ENCODE peak calls at places on chromosomes 16 and 17, in six cellular contexts. V is esophagus squamous epithelium, C is Peyer's patch, T is GM23338, R is AG04450, P is cardiac muscle cell. H is an unnamed sample. For H3K27me3, the result is how much of the 10 kb centered on the place peaks cover.

GRCh38 chr16:84928679-84929420 is 82.5 kb downstream of the ZDHHC7 start:
- DNase-seq in V (no peak), C (peak), T (no peak), R (no peak), P (no peak), H (no peak)

GRCh38 chr17:74512041-74512440 is 19.2 kb downstream of the CD300LB start:
- DNase-seq in V (no peak), C (peak), T (no peak), R (no peak), P (no peak), H (no peak)

GRCh38 chr16:85169333-85170065 is 57.2 kb upstream of the CIBAR2 start:
- DNase-seq in V (no peak), C (no peak), T (no peak), R (no peak), P (peak), H (no peak)

GRCh38 chr16:89545831-89546574 is 14.5 kb upstream of the RPL13 start:
- DNase-seq in V (no peak), C (peak), T (no peak), R (no peak), P (no peak), H (no peak)

GRCh38 chr17:4004517-4005295 is 40.5 kb upstream of the ATP2A3 start:
- DNase-seq in V (no peak), C (peak), T (peak), R (no peak), P (peak), H (peak)

GRCh38 chr17:57899822-57900221 is 50.0 kb upstream of the MRPS23 start:
- DNase-seq in V (no peak), C (peak), T (no peak), R (no peak), P (no peak), H (no peak)

GRCh38 chr16:57525761-57526160 is 10.6 kb downstream of the CCDC102A start:
- DNase-seq in V (no peak), C (no peak), T (no peak), R (no peak), P (no peak), H (no peak)

GRCh38 chr17:57782051-57782490 is 37.0 kb upstream of the CCDC182 start:
- DNase-seq in V (no peak), C (no peak), T (peak), R (no peak), P (no peak), H (no peak)

GRCh38 chr17:30600830-30601494 is 123.8 kb downstream of the GOSR1 start:
- DNase-seq in V (no peak), C (peak), T (peak), R (no peak), P (peak), H (peak)

GRCh38 chr16:80993293-80993691 is 13.4 kb downstream of the CMC2 start:
- DNase-seq in V (no peak), C (no peak), T (no peak), R (peak), P (peak), H (no peak)

GRCh38 chr17:2943971-2944370 is 119.4 kb downstream of the OR1D5 start:
- DNase-seq in V (no peak), C (no peak), T (no peak), R (no peak), P (no peak), H (no peak)

GRCh38 chr16:85416267-85417109 is 196.6 kb upstream of the GSE1 start:
- DNase-seq in V (no peak), C (peak), T (peak), R (no peak), P (peak), H (peak)

GRCh38 chr16:58129097-58129936 is at the start of gene CFAP20:
- DNase-seq in V (peak), C (peak), T (peak), R (peak), P (peak), H (peak)

GRCh38 chr17:35167046-35167445 is 19.4 kb downstream of the UNC45B start:
- DNase-seq in V (no peak), C (no peak), T (no peak), R (no peak), P (no peak), H (no peak)

GRCh38 chr17:43907425-43907981 is at the start of gene MPP2:
- DNase-seq in V (no peak), C (peak), T (peak), R (peak), P (peak), H (peak)

GRCh38 chr17:1379930-1380313 is 20.1 kb downstream of the YWHAE start:
- DNase-seq in V (no peak), C (no peak), T (no peak), R (no peak), P (no peak), H (no peak)

GRCh38 chr16:392450-393027 is 4.5 kb upstream of the NME4 start:
- DNase-seq in V (no peak), C (no peak), T (no peak), R (no peak), P (no peak), H (no peak)

GRCh38 chr17:51860934-51861561 is 297.5 kb downstream of the CA10 start:
- DNase-seq in V (no peak), C (peak), T (peak), R (no peak), P (peak), H (no peak)

GRCh38 chr16:10895053-10895946 is 18.3 kb downstream of the CIITA start:
- DNase-seq in V (no peak), C (peak), T (peak), R (no peak), P (peak), H (no peak)

GRCh38 chr16:51577621-51578303 is 426.7 kb upstream of the SALL1 start:
- DNase-seq in V (no peak), C (no peak), T (peak), R (no peak), P (peak), H (no peak)

GRCh38 chr16:89847930-89848297 is 19.6 kb downstream of the SPIRE2 start:
- DNase-seq in V (no peak), C (no peak), T (no peak), R (no peak), P (no peak), H (no peak)

GRCh38 chr16:69410285-69410990 is 14.0 kb upstream of the CYB5B start:
- DNase-seq in V (no peak), C (no peak), T (no peak), R (no peak), P (no peak), H (no peak)

GRCh38 chr16:72677662-72678447 is 370.1 kb downstream of the ZFHX3 start:
- DNase-seq in V (no peak), C (no peak), T (no peak), R (peak), P (no peak), H (no peak)

GRCh38 chr17:56034120-56034757 is 119.0 kb upstream of the ANKFN1 start:
- DNase-seq in V (no peak), C (no peak), T (no peak), R (no peak), P (no peak), H (no peak)

GRCh38 chr17:78998311-78999055 is 11.1 kb downstream of the CANT1 start:
- DNase-seq in V (no peak), C (peak), T (no peak), R (no peak), P (no peak), H (no peak)

GRCh38 chr16:27154573-27155521 is 48.5 kb upstream of the KDM8 start:
- DNase-seq in V (no peak), C (peak), T (peak), R (no peak), P (peak), H (peak)

GRCh38 chr17:3033741-3034577 is 29.4 kb downstream of the OR1D5 start:
- DNase-seq in V (no peak), C (peak), T (no peak), R (no peak), P (no peak), H (no peak)

GRCh38 chr16:55480228-55480655 is 1.2 kb downstream of the MMP2 start:
- DNase-seq in V (no peak), C (peak), T (peak), R (peak), P (peak), H (no peak)

GRCh38 chr17:35630530-35631148 is 43.5 kb downstream of the AP2B1 start:
- DNase-seq in V (no peak), C (no peak), T (no peak), R (no peak), P (no peak), H (no peak)

GRCh38 chr16:30659507-30660423 is 1.5 kb downstream of the FBRS start:
- DNase-seq in V (no peak), C (peak), T (peak), R (no peak), P (no peak), H (peak)

GRCh38 chr17:83195330-83196087 is 116.1 kb downstream of the METRNL start:
- DNase-seq in V (no peak), C (peak), T (no peak), R (no peak), P (no peak), H (no peak)

GRCh38 chr17:41140360-41141132 is at the start of gene KRTAP4-6:
- DNase-seq in V (no peak), C (no peak), T (no peak), R (peak), P (no peak), H (no peak)

GRCh38 chr17:57062865-57063264 is 22.2 kb upstream of the AKAP1 start:
- DNase-seq in V (no peak), C (no peak), T (no peak), R (no peak), P (no peak), H (no peak)

GRCh38 chr16:9476744-9477143 is 385.3 kb downstream of the HAPSTR1 start:
- DNase-seq in V (no peak), C (no peak), T (no peak), R (no peak), P (no peak), H (no peak)

GRCh38 chr17:47895254-47895855 is 681 bp upstream of the SP2 start:
- DNase-seq in V (no peak), C (peak), T (no peak), R (no peak), P (no peak), H (no peak)

GRCh38 chr17:69084911-69085310 is 24.2 kb upstream of the ABCA9 start:
- DNase-seq in V (no peak), C (no peak), T (peak), R (no peak), P (peak), H (peak)

GRCh38 chr16:79146-80054 is 1.4 kb downstream of the MPG start:
- DNase-seq in V (no peak), C (no peak), T (no peak), R (no peak), P (no peak), H (no peak)

GRCh38 chr17:67831268-67831667 is 6.0 kb downstream of the BPTF start:
- DNase-seq in V (no peak), C (no peak), T (no peak), R (no peak), P (no peak), H (no peak)

GRCh38 chr17:67836205-67836987 is 11.1 kb downstream of the BPTF start:
- DNase-seq in V (no peak), C (no peak), T (no peak), R (peak), P (no peak), H (no peak)

GRCh38 chr17:67834634-67835033 is 9.3 kb downstream of the BPTF start:
- DNase-seq in V (no peak), C (no peak), T (no peak), R (no peak), P (no peak), H (no peak)

GRCh38 chr17:67833134-67833533 is 7.8 kb downstream of the BPTF start:
- DNase-seq in V (no peak), C (no peak), T (no peak), R (no peak), P (no peak), H (no peak)

GRCh38 chr17:67833946-67834631 is 8.8 kb downstream of the BPTF start:
- DNase-seq in V (no peak), C (no peak), T (peak), R (no peak), P (no peak), H (no peak)
- H3K4me3 ChIP-seq in V (no peak), C (no peak), T (no peak), R (no peak), P (no peak), H (no peak)

DNA sequence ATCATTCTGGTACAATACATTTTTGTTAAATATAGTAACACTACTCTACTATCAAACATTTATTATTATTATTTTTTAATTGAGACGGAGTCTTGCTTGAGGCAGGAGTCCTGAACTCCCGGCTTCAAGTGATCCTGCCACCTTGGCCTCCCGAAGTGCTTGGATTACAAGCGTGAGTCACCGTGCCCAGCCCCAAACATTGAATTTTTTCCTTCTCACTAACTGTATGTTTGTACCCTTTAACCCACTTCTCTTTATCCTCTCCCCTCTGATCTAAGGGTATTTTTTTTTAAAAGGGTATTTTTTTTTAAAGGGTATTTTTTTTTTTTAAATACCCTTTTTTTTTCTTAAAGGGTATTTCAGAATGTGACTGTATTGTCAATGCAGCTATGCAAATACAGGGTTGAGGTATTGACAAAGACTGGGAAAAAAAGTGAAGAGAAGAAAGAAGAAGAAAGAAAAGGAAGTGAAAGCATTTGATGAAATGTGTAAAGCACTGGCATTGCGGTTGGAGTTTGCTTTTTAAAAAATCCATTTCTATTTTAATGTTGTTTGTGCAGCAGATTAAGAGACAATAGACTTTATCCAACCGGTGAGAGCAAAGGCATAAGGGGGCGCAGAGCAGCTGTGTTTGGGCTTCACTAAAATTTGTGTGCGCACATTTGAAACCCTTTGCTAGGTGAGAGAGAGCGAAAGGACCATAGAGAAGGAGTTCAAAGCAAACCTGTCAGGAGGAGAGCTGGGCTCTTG is 42.3 kb downstream of the SYT17 start:
- DNase-seq in V (no peak), C (no peak), T (no peak), R (peak), P (no peak), H (peak)
- TF ChIP-seq CTCF in V (no peak), C (no peak), T (no peak), R (no peak), P (no peak), H (peak)

DNA sequence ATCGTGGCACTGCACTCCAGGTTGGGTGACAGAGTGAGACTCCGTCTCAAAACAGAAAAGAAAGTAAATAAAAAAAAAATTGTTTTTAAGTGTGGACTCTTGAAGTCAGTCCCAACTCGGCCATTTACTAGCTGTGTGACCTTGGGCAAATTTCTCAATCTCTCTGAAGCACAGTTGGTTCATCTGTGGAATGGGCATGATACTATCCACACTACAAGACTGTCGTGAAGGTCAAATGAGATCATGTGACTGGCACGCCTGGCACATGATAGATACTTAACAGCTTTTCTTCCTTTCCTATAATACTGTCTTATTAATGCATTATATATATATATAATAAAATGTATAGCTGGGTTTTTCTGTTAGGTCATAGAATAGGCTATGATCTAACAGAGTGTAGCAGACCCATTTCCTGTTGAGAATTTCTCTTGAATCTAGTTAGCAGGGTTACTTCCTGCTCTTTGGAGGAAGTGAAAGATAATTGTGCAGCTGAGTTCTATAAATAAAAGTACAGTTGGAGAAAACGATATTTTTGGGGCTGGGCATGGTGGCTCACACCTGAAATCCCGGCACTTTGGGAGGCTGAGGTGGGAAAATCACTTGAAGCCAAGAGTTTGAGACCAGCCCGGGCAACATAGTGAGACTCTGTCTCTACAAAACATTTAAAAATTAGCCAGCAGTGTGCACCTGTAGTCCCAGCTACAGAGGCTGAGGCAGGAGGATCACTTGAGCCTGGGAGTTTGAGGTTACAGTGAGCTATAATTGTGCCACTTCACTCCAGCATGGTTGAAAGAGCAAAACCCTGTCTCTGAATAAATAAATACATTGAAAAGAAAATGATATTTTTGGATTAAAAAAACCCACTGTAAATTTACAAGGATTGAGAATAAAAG is 7.3 kb downstream of the MILR1 start:
- DNase-seq in V (no peak), C (no peak), T (no peak), R (no peak), P (no peak), H (peak)
- H3K27me3 ChIP-seq in V (under half), C (under half), T (under half), R (under half), P (under half), H (under half)

GRCh38 chr17:73011016-73011486 is 81.4 kb downstream of the SLC39A11 start:
- DNase-seq in V (no peak), C (no peak), T (no peak), R (no peak), P (no peak), H (no peak)
- H3K4me3 ChIP-seq in V (no peak), C (no peak), T (no peak), R (no peak), P (no peak), H (no peak)

GRCh38 chr17:8155341-8156173 is 3.4 kb upstream of the PER1 start:
- DNase-seq in V (no peak), C (no peak), T (peak), R (no peak), P (peak), H (no peak)
- TF ChIP-seq CTCF in V (no peak), C (no peak), T (no peak), R (no peak), P (no peak), H (no peak)

GRCh38 chr17:27622160-27622559 is 8.8 kb upstream of the LGALS9 start:
- DNase-seq in V (no peak), C (no peak), T (no peak), R (no peak), P (no peak), H (no peak)
- H3K27me3 ChIP-seq in V (under half), C (under half), T (under half), R (under half), P (under half), H (under half)

DNA sequence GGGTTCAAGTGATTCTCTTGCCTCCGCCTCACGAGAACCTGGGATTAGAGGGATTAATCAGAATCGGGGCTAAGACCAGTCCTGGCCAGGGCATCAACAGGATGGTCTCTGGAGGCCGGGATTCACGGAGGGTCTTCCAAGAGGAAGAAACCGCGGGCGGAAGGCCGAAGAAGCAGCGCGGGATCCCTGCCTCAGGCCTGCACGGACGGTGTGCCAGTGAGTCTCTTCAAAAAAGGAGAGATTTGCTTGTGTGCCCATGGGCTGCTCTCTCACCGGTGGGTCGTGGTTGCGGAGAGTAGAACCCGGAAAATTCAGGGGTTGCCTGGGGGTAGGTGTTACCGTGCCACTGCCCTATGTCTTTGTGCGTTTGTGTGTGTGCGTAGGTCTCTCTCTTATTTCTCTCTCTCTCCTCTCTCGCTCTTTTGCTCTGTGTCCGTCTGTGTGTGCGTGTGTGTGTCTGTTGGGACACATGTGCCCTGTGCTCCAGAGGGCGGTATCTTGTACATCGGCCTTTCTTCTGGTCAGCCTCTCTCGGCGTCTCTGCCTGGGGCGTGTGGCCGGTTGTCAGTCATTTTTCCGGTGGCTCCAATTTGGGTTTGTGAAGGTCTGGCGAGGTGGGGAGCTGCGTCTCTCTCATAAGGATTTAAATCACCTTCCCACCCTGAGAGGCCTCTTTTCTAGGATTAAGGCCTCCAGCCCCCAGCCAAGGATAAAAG is 613.2 kb downstream of the KCNJ18 start:
- DNase-seq in V (no peak), C (no peak), T (no peak), R (no peak), P (no peak), H (no peak)
- H3K4me3 ChIP-seq in V (no peak), C (no peak), T (no peak), R (no peak), P (no peak), H (no peak)

GRCh38 chr16:11914759-11915643 is 755 bp downstream of the GSPT1 start:
- DNase-seq in V (no peak), C (peak), T (peak), R (no peak), P (peak), H (peak)

GRCh38 chr16:11914210-11914758 is 1.5 kb downstream of the GSPT1 start:
- DNase-seq in V (no peak), C (no peak), T (no peak), R (no peak), P (no peak), H (no peak)

GRCh38 chr16:11916524-11917285 is 949 bp upstream of the GSPT1 start:
- DNase-seq in V (no peak), C (peak), T (no peak), R (no peak), P (no peak), H (no peak)

GRCh38 chr16:11913425-11914079 is 2.2 kb downstream of the GSPT1 start:
- DNase-seq in V (no peak), C (no peak), T (no peak), R (no peak), P (no peak), H (no peak)

GRCh38 chr16:11915644-11916523 is at the start of gene GSPT1:
- DNase-seq in V (peak), C (peak), T (peak), R (peak), P (peak), H (peak)
- TF ChIP-seq CTCF in V (peak), C (peak), T (no peak), R (no peak), P (no peak), H (peak)

DNA sequence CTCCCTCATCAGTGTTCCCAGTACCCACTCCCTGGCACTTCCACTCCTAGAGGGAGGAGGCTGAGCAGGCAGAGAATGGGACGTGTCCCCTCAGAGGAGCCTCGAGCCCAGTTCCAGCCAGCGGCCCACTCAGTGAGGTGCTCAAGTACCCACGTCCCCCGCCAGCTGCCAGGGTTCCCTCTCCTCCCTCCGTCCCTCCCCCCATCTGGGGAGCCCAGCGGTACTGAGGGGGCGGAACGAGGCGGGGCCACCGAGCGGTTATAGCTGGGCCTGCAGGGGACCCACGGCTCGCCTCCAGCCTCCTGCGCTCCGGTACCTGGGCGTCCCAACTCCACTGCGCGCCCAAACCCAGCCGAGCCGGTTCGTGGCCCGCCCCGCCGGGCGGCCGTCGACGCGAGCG is at the start of gene NPW:
- DNase-seq in V (no peak), C (no peak), T (peak), R (no peak), P (no peak), H (no peak)
- H3K27me3 ChIP-seq in V (under half), C (under half), T (under half), R (under half), P (under half), H (under half)